ENCODE peak calls at places on chromosomes 5 and 9, in ten cellular contexts. S is HepG2, T is astrocyte of the spinal cord, B is mammary epithelial cell, F is pancreas, N is NB4, P is IMR-90, V is AG04450, M is chondrocyte, L is BE2C. E is an unnamed sample.
A peak's percentile ranks its signal among the peaks of the same experiment; 100 is the strongest.

GRCh38 chr5:68375540-68375939 is 160.0 kb downstream of the PIK3R1 start:
- DNase-seq in S (no peak), F (no peak), N (no peak), T (no peak), M (no peak), P (no peak), V (no peak), L (no peak), B (no peak), E (no peak)

GRCh38 chr9:82363666-82364065 is 375.1 kb downstream of the SPATA31D1 start:
- DNase-seq in M (no peak), T (no peak), P (no peak), N (no peak), S (no peak), F (no peak), L (peak; percentile 21), B (no peak), V (no peak), E (no peak)

GRCh38 chr5:179755022-179755421 is 22.4 kb downstream of the MAML1 start:
- DNase-seq in L (no peak), N (no peak), M (no peak), P (no peak), B (no peak), T (no peak), F (no peak), S (peak; percentile 84), V (no peak), E (no peak)

GRCh38 chr9:109574061-109574882 is 76.2 kb upstream of the PTPN3 start:
- DNase-seq in T (peak; percentile 76), S (peak; percentile 36), P (peak; percentile 68), L (peak; percentile 39), M (no peak), V (peak; percentile 18), N (peak; percentile 59), B (peak; percentile 43), F (peak; percentile 20), E (peak; percentile 36)

GRCh38 chr9:126061575-126061974 is 265.1 kb upstream of the MVB12B start:
- DNase-seq in M (no peak), B (no peak), P (no peak), V (no peak), S (no peak), T (no peak), L (no peak), N (no peak), F (no peak), E (no peak)

GRCh38 chr5:43156388-43156787 is 35.6 kb upstream of the NIM1K start:
- DNase-seq in P (peak; percentile 61), T (peak; percentile 58), V (no peak), S (no peak), N (no peak), M (no peak), B (no peak), L (no peak), F (no peak), E (peak; percentile 36)

GRCh38 chr5:142432369-142432863 is 107.6 kb upstream of the SPRY4 start:
- DNase-seq in N (peak; percentile 53), S (no peak), T (no peak), V (no peak), B (no peak), P (no peak), L (peak; percentile 47), F (peak; percentile 23), M (no peak), E (peak; percentile 47)

GRCh38 chr5:134592141-134592746 is 40.4 kb downstream of the SAR1B start:
- DNase-seq in L (no peak), N (no peak), F (no peak), S (no peak), B (peak; percentile 86), M (peak; percentile 54), T (peak; percentile 23), V (no peak), P (peak; percentile 41), E (peak; percentile 43)

GRCh38 chr5:30041831-30042385 is 1151.6 kb upstream of the CDH6 start:
- DNase-seq in M (no peak), S (no peak), L (no peak), T (no peak), P (no peak), V (no peak), F (no peak), B (no peak), N (no peak), E (no peak)

DNA sequence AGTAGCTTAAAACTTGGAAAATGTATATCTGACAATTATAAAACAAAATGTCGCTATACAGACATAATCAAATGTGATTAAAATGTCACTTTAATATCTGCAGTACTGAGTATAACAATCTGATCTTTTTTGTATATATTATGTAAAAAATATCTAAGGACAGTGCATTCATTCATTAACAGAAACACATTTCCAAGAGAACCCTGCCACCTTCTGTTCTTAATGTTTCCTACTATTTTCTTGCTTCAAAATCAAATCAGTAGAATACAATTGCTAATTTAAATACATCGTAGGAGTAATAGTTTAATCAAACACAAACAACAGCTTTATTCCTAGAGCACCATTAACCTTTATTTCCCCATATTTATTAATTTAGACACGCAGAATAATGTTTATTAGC is 142.6 kb upstream of the ST8SIA4 start:
- DNase-seq in P (no peak), M (no peak), S (no peak), F (no peak), L (no peak), B (no peak), T (peak; percentile 13), V (no peak), N (peak; percentile 25), E (peak; percentile 27)
- TF ChIP-seq CTCF in P (peak; percentile 9), M (peak; percentile 81), S (no peak), F (no peak), L (no peak), B (peak; percentile 25), T (peak; percentile 7), V (peak; percentile 6), N (no peak), E (peak; percentile 8)

GRCh38 chr5:31492824-31493223 is 39.1 kb downstream of the DROSHA start:
- DNase-seq in V (no peak), M (no peak), T (no peak), F (no peak), N (no peak), S (no peak), L (no peak), P (peak; percentile 53), B (no peak), E (no peak)

GRCh38 chr5:31481531-31481930 is 50.4 kb downstream of the DROSHA start:
- DNase-seq in N (no peak), L (no peak), M (no peak), B (no peak), P (peak; percentile 55), V (no peak), F (no peak), T (no peak), S (no peak), E (no peak)

GRCh38 chr5:31485376-31486207 is 46.3 kb downstream of the DROSHA start:
- DNase-seq in L (no peak), M (no peak), V (no peak), P (no peak), F (no peak), T (no peak), S (no peak), N (no peak), B (no peak), E (no peak)

DNA sequence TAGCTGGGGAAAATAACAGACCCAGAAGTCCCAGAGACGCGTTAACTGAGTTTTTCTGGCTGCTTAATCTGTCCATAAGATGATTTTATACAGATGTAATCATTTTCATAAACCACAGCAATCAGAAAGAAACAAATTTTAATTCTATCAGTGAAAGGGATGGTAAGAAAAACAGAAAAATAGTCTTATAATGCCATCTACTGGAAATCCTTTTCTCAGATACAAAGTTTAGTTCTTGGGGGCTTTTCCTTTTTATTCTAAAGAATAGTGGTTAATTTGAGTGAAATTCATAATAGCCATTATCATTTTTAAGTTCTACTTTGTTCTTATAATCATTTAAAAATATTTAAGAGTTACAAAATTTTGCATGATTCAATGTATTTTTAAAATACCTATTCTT is 44.4 kb downstream of the DROSHA start:
- DNase-seq in T (no peak), V (no peak), B (no peak), M (no peak), P (peak; percentile 11), F (no peak), L (no peak), N (no peak), S (no peak), E (no peak)
- TF ChIP-seq CTCF in T (no peak), V (peak; percentile 15), B (no peak), M (peak; percentile 78), P (peak; percentile 47), F (no peak), L (peak; percentile 14), N (no peak), S (no peak), E (no peak)

GRCh38 chr5:75414241-75414640 is 77.2 kb downstream of the HMGCR start:
- DNase-seq in N (no peak), P (no peak), L (no peak), S (no peak), F (no peak), V (no peak), T (no peak), M (no peak), B (no peak), E (no peak)

DNA sequence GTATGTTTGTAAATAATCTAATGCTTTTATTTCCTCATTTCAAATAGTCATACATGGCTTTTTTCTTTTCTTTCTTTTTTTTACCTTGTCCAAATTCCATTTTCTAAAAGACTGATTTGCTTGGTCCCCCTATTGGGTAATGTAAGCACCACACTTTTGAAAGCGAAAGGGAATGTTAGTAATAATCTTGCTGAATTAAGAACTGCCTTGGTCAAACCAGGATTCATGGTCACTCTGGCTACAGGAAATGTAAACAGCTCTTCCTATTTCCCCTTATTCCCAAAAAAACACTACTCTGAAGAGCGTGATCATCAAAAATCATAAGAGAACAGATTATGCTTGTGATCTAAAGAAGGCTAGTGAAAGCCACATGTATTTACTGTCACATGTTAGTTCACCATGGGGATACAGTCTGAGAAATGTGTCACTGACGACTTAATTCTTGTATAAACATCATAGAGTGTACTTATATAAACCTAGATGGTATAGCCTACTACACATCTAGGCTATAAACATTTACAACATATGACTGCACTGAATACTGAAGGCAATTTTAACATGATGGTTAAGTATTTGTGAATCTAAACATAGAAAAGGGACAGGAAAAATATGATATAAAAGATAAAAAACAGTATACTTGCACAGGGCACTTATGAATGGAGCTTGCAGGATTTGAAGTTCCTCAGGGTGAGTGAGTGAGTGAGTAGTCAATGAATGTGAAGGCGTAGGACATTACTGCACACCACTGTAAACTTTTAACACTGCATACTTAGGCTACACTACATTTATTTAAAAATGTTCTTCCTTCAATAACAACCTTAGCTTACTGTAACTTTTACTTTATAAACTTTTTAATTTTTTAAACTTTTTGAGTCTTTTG is 75.3 kb downstream of the HMGCR start:
- DNase-seq in S (no peak), T (peak; percentile 67), M (no peak), F (no peak), P (peak; percentile 91), L (no peak), N (no peak), B (no peak), V (peak; percentile 64), E (no peak)
- TF ChIP-seq CTCF in S (no peak), T (peak; percentile 10), M (peak; percentile 59), F (no peak), P (peak; percentile 16), L (no peak), N (no peak), B (peak; percentile 4), V (peak; percentile 51), E (no peak)

DNA sequence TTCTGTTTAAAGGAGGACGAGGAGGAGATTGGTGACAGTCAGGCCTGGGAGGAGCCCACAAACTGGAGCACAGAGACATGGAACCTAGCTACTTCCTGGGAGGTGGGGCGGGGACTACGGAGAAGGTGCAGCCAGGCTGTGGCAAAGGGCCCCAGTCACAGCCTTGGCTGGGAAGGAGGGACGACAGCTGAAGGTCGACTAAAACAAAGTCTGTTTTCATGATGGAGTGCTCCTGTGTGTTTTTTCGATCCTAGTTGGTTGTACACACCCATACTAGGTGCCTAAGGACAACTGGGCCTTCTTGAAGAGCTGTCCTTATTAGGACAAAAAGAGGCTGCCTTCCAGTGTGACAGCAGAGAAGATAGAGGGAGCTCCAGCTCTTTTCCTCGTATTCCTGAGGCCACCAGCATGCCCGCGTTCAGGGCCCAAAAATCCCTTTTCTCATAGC is 2.9 kb downstream of the CCDC107 start:
- DNase-seq in S (peak; percentile 54), F (no peak), V (no peak), P (peak; percentile 62), M (no peak), N (no peak), T (peak; percentile 49), L (no peak), B (no peak), E (no peak)
- TF ChIP-seq CTCF in S (peak; percentile 61), F (no peak), V (peak; percentile 58), P (peak; percentile 62), M (peak; percentile 84), N (peak; percentile 4), T (peak; percentile 62), L (peak; percentile 41), B (peak; percentile 60), E (peak; percentile 25)

E was measured in GM13976.